ENCODE peak calls at places on chromosomes 3 and 15, in eight cellular contexts. L is tibial nerve; B is spleen; Q is cardiac fibroblast; N is body of pancreas; E is skeletal muscle cell; V is CD8-positive, alpha-beta memory T cell; D is foreskin fibroblast. J is an unnamed sample.

GRCh38 chr15:33636234-33636633 is 325.5 kb downstream of the RYR3 start:
- DNase-seq in V (no peak), Q (no peak), E (no peak), D (no peak), B (no peak), L (no peak), N (no peak), J (no peak)

GRCh38 chr3:188720215-188720614 is 451.6 kb upstream of the TPRG1 start:
- DNase-seq in E (no peak), N (no peak), L (no peak), Q (no peak), D (peak; percentile 64), B (no peak), V (no peak), J (no peak)

GRCh38 chr15:64774556-64775523 is 549 bp downstream of the RBPMS2 start:
- DNase-seq in L (no peak), D (peak; percentile 24), N (peak; percentile 7), V (no peak), Q (no peak), E (no peak), B (no peak), J (peak; percentile 46)

GRCh38 chr15:96181873-96182301 is 148.6 kb upstream of the NR2F2 start:
- DNase-seq in E (peak; percentile 92), N (peak; percentile 31), L (peak; percentile 31), D (peak; percentile 91), B (no peak), V (no peak), Q (peak; percentile 88), J (peak; percentile 87)

GRCh38 chr15:66993874-66994696 is 71.3 kb upstream of the SMAD3 start:
- DNase-seq in L (no peak), Q (no peak), D (no peak), N (no peak), E (no peak), B (no peak), V (no peak), J (no peak)

GRCh38 chr3:89223188-89223587 is 115.8 kb downstream of the EPHA3 start:
- DNase-seq in Q (no peak), L (no peak), B (no peak), V (no peak), D (peak; percentile 6), E (peak; percentile 9), N (no peak), J (no peak)

GRCh38 chr3:101068876-101069606 is 75.8 kb upstream of the ABI3BP start:
- DNase-seq in V (no peak), Q (no peak), N (no peak), D (peak; percentile 41), L (no peak), B (no peak), E (no peak), J (no peak)

GRCh38 chr3:190533511-190534282 is 19.8 kb downstream of the IL1RAP start:
- DNase-seq in B (no peak), L (peak; percentile 33), Q (peak; percentile 97), V (no peak), E (peak; percentile 83), N (peak; percentile 59), D (peak; percentile 71), J (peak; percentile 76)

GRCh38 chr3:60365360-60365759 is 885.9 kb downstream of the FHIT start:
- DNase-seq in E (no peak), V (no peak), B (no peak), L (no peak), N (no peak), Q (peak; percentile 43), D (no peak), J (no peak)

GRCh38 chr15:39156636-39157255 is 424.1 kb upstream of the THBS1 start:
- DNase-seq in V (no peak), B (no peak), L (peak; percentile 19), E (no peak), D (no peak), Q (no peak), N (peak; percentile 11), J (no peak)

GRCh38 chr15:69554321-69554961 is 101.8 kb downstream of the RPLP1 start:
- DNase-seq in E (no peak), D (no peak), Q (no peak), L (no peak), B (no peak), V (no peak), N (no peak), J (no peak)

GRCh38 chr3:4680227-4680691 is 187.1 kb downstream of the ITPR1 start:
- DNase-seq in L (no peak), B (no peak), D (peak; percentile 26), N (no peak), Q (no peak), V (no peak), E (no peak), J (no peak)

GRCh38 chr15:51377038-51377761 is 35.7 kb downstream of the GLDN start:
- DNase-seq in Q (peak; percentile 77), V (no peak), D (peak; percentile 89), E (peak; percentile 53), N (no peak), B (no peak), L (no peak), J (no peak)

GRCh38 chr15:29570931-29571727 is 251.1 kb downstream of the TJP1 start:
- DNase-seq in Q (peak; percentile 24), N (peak; percentile 55), B (no peak), L (no peak), D (peak; percentile 35), E (no peak), V (no peak), J (no peak)

GRCh38 chr3:152307829-152308474 is 39.2 kb downstream of the MBNL1 start:
- DNase-seq in V (no peak), Q (peak; percentile 60), E (no peak), D (no peak), L (no peak), N (peak; percentile 28), B (no peak), J (no peak)

GRCh38 chr3:50562866-50563265 is 4.7 kb downstream of the C3orf18 start:
- DNase-seq in D (peak; percentile 90), V (no peak), Q (peak; percentile 54), L (no peak), N (no peak), E (no peak), B (no peak), J (no peak)

GRCh38 chr15:62901087-62901486 is 141.5 kb upstream of the TPM1 start:
- DNase-seq in N (no peak), B (no peak), D (no peak), L (no peak), Q (no peak), E (no peak), V (no peak), J (no peak)

GRCh38 chr15:76274226-76274625 is 37.0 kb downstream of the ETFA start:
- DNase-seq in E (no peak), Q (peak; percentile 62), N (no peak), L (no peak), V (no peak), D (peak; percentile 21), B (no peak), J (no peak)

GRCh38 chr3:38583688-38584087 is 65.8 kb downstream of the SCN5A start:
- DNase-seq in V (no peak), N (no peak), B (peak; percentile 23), Q (no peak), D (no peak), E (no peak), L (no peak), J (no peak)

GRCh38 chr3:177197934-177198484 is 727 bp upstream of the TBL1XR1 start:
- DNase-seq in L (no peak), Q (peak; percentile 33), V (no peak), N (no peak), E (no peak), D (no peak), B (no peak), J (no peak)

GRCh38 chr3:112499328-112499727 is at the start of gene BTLA:
- DNase-seq in L (no peak), N (no peak), Q (no peak), V (no peak), D (no peak), E (no peak), B (no peak), J (no peak)

GRCh38 chr15:58900628-58901027 is 32.9 kb downstream of the SLTM start:
- DNase-seq in D (no peak), L (no peak), N (no peak), E (no peak), B (no peak), Q (no peak), V (no peak), J (no peak)
- H3K4me3 ChIP-seq in D (no peak overlapping the region), L (no peak overlapping the region), N (no peak overlapping the region), E (no peak overlapping the region), B (no peak overlapping the region), Q (no peak overlapping the region), V (no peak overlapping the region), J (no peak overlapping the region)

DNA sequence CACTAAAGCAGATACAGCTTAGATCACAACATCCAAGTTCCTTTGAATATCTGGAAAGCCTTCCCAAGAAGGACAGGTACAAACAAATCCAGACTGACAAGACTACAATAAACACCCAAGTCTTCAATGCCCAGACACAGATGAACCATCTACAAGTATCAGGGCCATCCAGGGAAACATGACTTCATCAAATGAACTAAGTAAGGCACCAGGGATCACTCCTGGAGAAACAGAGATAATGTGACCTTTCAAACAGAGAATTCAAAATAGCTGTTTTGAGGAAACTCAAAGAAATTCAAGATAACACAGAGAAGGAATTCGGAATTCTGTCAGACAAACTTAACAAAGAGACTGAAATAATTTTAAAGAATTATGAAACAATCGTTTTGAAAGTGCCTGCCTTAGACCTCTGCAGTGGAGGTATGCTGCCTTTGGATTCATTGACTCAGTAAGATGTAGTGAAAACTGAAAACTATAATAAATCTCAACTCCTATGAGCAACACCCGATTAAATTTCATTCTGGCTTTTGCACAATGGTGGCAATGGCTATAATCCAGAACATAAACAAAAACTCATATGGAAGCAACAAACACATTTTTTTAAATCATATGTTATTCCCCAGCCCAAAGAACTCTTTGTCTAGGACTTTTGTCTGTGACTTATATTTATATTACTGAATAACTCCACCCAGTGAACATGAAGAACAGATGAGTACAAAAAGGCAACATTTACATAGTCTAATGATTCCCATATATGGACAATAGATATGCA is 12.6 kb upstream of the COL8A1 start:
- DNase-seq in N (no peak), E (peak; percentile 62), B (no peak), V (no peak), Q (peak; percentile 83), D (peak; percentile 84), L (no peak), J (no peak)
- H3K4me3 ChIP-seq in N (no peak overlapping the region), E (no peak overlapping the region), B (no peak overlapping the region), V (no peak overlapping the region), Q (no peak overlapping the region), D (no peak overlapping the region), L (no peak overlapping the region), J (no peak overlapping the region)

DNA sequence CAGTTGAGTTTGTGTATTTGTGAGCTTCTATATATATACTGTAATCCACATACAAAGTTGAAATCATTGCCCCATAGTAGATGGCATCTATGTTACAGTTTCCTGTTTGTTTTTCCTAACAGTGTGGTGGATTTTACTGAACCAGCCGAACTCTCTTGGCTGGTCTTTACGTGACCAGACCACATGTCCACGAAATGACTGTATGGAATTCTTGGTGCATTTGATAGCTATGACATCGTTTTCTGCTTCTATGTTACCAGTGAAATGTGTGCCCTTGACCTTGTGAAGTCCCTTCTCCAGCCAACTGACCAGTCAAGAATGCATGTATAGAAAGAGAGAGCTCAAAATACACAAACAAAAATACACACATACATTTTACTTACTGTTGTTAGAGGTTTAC is 1.8 kb downstream of the KCNMB2 start:
- DNase-seq in D (peak; percentile 6), V (no peak), B (no peak), N (no peak), L (no peak), Q (no peak), E (no peak), J (no peak)
- H3K4me3 ChIP-seq in D (no peak overlapping the region), V (no peak overlapping the region), B (no peak overlapping the region), N (no peak overlapping the region), L (no peak overlapping the region), Q (no peak overlapping the region), E (no peak overlapping the region), J (no peak overlapping the region)

GRCh38 chr3:119035014-119035346 is 334 bp upstream of the IGSF11 start:
- DNase-seq in E (no peak), V (no peak), L (no peak), N (no peak), Q (peak; percentile 2), B (no peak), D (no peak), J (no peak)
- H3K4me3 ChIP-seq in E (peak overlapping the region; percentile 52), V (no peak overlapping the region), L (peak overlapping the region; percentile 49), N (peak overlapping the region; percentile 56), Q (no peak overlapping the region), B (peak overlapping the region; percentile 55), D (peak overlapping the region; percentile 47), J (peak overlapping the region; percentile 28)